ENCODE peak calls at places on chromosomes 13 and 19, in ten cellular contexts. One of them, this sample, is unnamed.

GRCh38 chr19:9353011-9353410 is 9.8 kb upstream of the ZNF177 start:
- DNase-seq in left kidney: no peak
- DNase-seq in HL-60: no peak
- DNase-seq in anterior cingulate cortex: no peak
- DNase-seq in left ventricle myocardium inferior: no peak
- DNase-seq in nucleus accumbens: no peak
- DNase-seq in T-helper 1 cell: no peak
- DNase-seq in activated T-cell treated with anti-CD3 and anti-CD28 coated beads for 48 hours: no peak
- DNase-seq in NCI-H1436: no peak
- DNase-seq in pulmonary artery endothelial cell: no peak
- DNase-seq in this sample: no peak

GRCh38 chr13:97142452-97142851 is 79.7 kb upstream of the MBNL2 start:
- DNase-seq in pulmonary artery endothelial cell: no peak
- DNase-seq in left kidney: peak
- DNase-seq in HL-60: no peak
- DNase-seq in nucleus accumbens: no peak
- DNase-seq in T-helper 1 cell: no peak
- DNase-seq in activated T-cell treated with anti-CD3 and anti-CD28 coated beads for 48 hours: no peak
- DNase-seq in NCI-H1436: no peak
- DNase-seq in anterior cingulate cortex: no peak
- DNase-seq in left ventricle myocardium inferior: peak
- DNase-seq in this sample: no peak

GRCh38 chr19:44666852-44667251 is 4.4 kb upstream of the CEACAM19 start:
- DNase-seq in nucleus accumbens: no peak
- DNase-seq in HL-60: no peak
- DNase-seq in pulmonary artery endothelial cell: no peak
- DNase-seq in T-helper 1 cell: no peak
- DNase-seq in anterior cingulate cortex: no peak
- DNase-seq in activated T-cell treated with anti-CD3 and anti-CD28 coated beads for 48 hours: no peak
- DNase-seq in left kidney: peak
- DNase-seq in left ventricle myocardium inferior: no peak
- DNase-seq in NCI-H1436: no peak
- DNase-seq in this sample: no peak

GRCh38 chr19:51938936-51939335 is 11.7 kb downstream of the ZNF613 start:
- DNase-seq in left ventricle myocardium inferior: no peak
- DNase-seq in NCI-H1436: no peak
- DNase-seq in activated T-cell treated with anti-CD3 and anti-CD28 coated beads for 48 hours: no peak
- DNase-seq in pulmonary artery endothelial cell: no peak
- DNase-seq in anterior cingulate cortex: no peak
- DNase-seq in T-helper 1 cell: no peak
- DNase-seq in left kidney: no peak
- DNase-seq in nucleus accumbens: no peak
- DNase-seq in HL-60: no peak
- DNase-seq in this sample: no peak

GRCh38 chr19:46378268-46378667 is 31.4 kb downstream of the PPP5C start:
- DNase-seq in left ventricle myocardium inferior: no peak
- DNase-seq in T-helper 1 cell: no peak
- DNase-seq in left kidney: no peak
- DNase-seq in activated T-cell treated with anti-CD3 and anti-CD28 coated beads for 48 hours: no peak
- DNase-seq in HL-60: no peak
- DNase-seq in NCI-H1436: no peak
- DNase-seq in anterior cingulate cortex: no peak
- DNase-seq in pulmonary artery endothelial cell: no peak
- DNase-seq in nucleus accumbens: no peak
- DNase-seq in this sample: no peak

GRCh38 chr19:34124828-34125227 is 47.5 kb upstream of the LSM14A start:
- DNase-seq in anterior cingulate cortex: no peak
- DNase-seq in left ventricle myocardium inferior: no peak
- DNase-seq in T-helper 1 cell: no peak
- DNase-seq in HL-60: no peak
- DNase-seq in left kidney: peak
- DNase-seq in nucleus accumbens: no peak
- DNase-seq in pulmonary artery endothelial cell: no peak
- DNase-seq in NCI-H1436: peak
- DNase-seq in activated T-cell treated with anti-CD3 and anti-CD28 coated beads for 48 hours: no peak
- DNase-seq in this sample: no peak

GRCh38 chr13:46296920-46297319 is 85.2 kb downstream of the LRRC63 start:
- DNase-seq in T-helper 1 cell: no peak
- DNase-seq in pulmonary artery endothelial cell: peak
- DNase-seq in activated T-cell treated with anti-CD3 and anti-CD28 coated beads for 48 hours: no peak
- DNase-seq in left ventricle myocardium inferior: no peak
- DNase-seq in HL-60: no peak
- DNase-seq in anterior cingulate cortex: peak
- DNase-seq in left kidney: no peak
- DNase-seq in nucleus accumbens: no peak
- DNase-seq in NCI-H1436: no peak
- DNase-seq in this sample: no peak

GRCh38 chr13:51453959-51454703 is 1.3 kb upstream of the INTS6 start:
- DNase-seq in activated T-cell treated with anti-CD3 and anti-CD28 coated beads for 48 hours: peak
- DNase-seq in left kidney: peak
- DNase-seq in anterior cingulate cortex: peak
- DNase-seq in T-helper 1 cell: no peak
- DNase-seq in left ventricle myocardium inferior: peak
- DNase-seq in nucleus accumbens: peak
- DNase-seq in HL-60: peak
- DNase-seq in NCI-H1436: no peak
- DNase-seq in pulmonary artery endothelial cell: no peak
- DNase-seq in this sample: peak

GRCh38 chr13:21203132-21203531 is 26.7 kb downstream of the MRPL57 start:
- DNase-seq in activated T-cell treated with anti-CD3 and anti-CD28 coated beads for 48 hours: no peak
- DNase-seq in HL-60: no peak
- DNase-seq in nucleus accumbens: no peak
- DNase-seq in T-helper 1 cell: no peak
- DNase-seq in NCI-H1436: no peak
- DNase-seq in pulmonary artery endothelial cell: no peak
- DNase-seq in left kidney: no peak
- DNase-seq in left ventricle myocardium inferior: no peak
- DNase-seq in anterior cingulate cortex: no peak
- DNase-seq in this sample: no peak

GRCh38 chr19:45451181-45451849 is 16.5 kb upstream of the FOSB start:
- DNase-seq in T-helper 1 cell: peak
- DNase-seq in anterior cingulate cortex: no peak
- DNase-seq in pulmonary artery endothelial cell: no peak
- DNase-seq in nucleus accumbens: no peak
- DNase-seq in left ventricle myocardium inferior: no peak
- DNase-seq in HL-60: peak
- DNase-seq in left kidney: peak
- DNase-seq in activated T-cell treated with anti-CD3 and anti-CD28 coated beads for 48 hours: no peak
- DNase-seq in NCI-H1436: no peak
- DNase-seq in this sample: no peak

GRCh38 chr13:24997367-24997967 is 98.5 kb upstream of the PABPC3 start:
- DNase-seq in activated T-cell treated with anti-CD3 and anti-CD28 coated beads for 48 hours: no peak
- DNase-seq in NCI-H1436: no peak
- DNase-seq in left ventricle myocardium inferior: no peak
- DNase-seq in left kidney: peak
- DNase-seq in T-helper 1 cell: peak
- DNase-seq in anterior cingulate cortex: no peak
- DNase-seq in HL-60: peak
- DNase-seq in pulmonary artery endothelial cell: no peak
- DNase-seq in nucleus accumbens: no peak
- DNase-seq in this sample: peak

GRCh38 chr19:9865732-9866627 is 30.9 kb downstream of the PIN1 start:
- DNase-seq in activated T-cell treated with anti-CD3 and anti-CD28 coated beads for 48 hours: no peak
- DNase-seq in pulmonary artery endothelial cell: no peak
- DNase-seq in nucleus accumbens: no peak
- DNase-seq in NCI-H1436: peak
- DNase-seq in T-helper 1 cell: peak
- DNase-seq in left ventricle myocardium inferior: no peak
- DNase-seq in anterior cingulate cortex: no peak
- DNase-seq in left kidney: no peak
- DNase-seq in HL-60: no peak
- DNase-seq in this sample: peak

GRCh38 chr19:4144666-4145261 is 8.7 kb upstream of the CREB3L3 start:
- DNase-seq in anterior cingulate cortex: no peak
- DNase-seq in left ventricle myocardium inferior: no peak
- DNase-seq in T-helper 1 cell: no peak
- DNase-seq in NCI-H1436: no peak
- DNase-seq in nucleus accumbens: no peak
- DNase-seq in activated T-cell treated with anti-CD3 and anti-CD28 coated beads for 48 hours: no peak
- DNase-seq in pulmonary artery endothelial cell: no peak
- DNase-seq in left kidney: peak
- DNase-seq in HL-60: no peak
- DNase-seq in this sample: no peak

GRCh38 chr19:31140717-31141116 is 208.5 kb downstream of the TSHZ3 start:
- DNase-seq in HL-60: no peak
- DNase-seq in left kidney: peak
- DNase-seq in anterior cingulate cortex: no peak
- DNase-seq in activated T-cell treated with anti-CD3 and anti-CD28 coated beads for 48 hours: no peak
- DNase-seq in left ventricle myocardium inferior: no peak
- DNase-seq in nucleus accumbens: no peak
- DNase-seq in T-helper 1 cell: no peak
- DNase-seq in NCI-H1436: no peak
- DNase-seq in pulmonary artery endothelial cell: no peak
- DNase-seq in this sample: no peak

GRCh38 chr19:49422407-49423277 is 599 bp downstream of the PTH2 start:
- DNase-seq in T-helper 1 cell: peak
- DNase-seq in HL-60: peak
- DNase-seq in left ventricle myocardium inferior: peak
- DNase-seq in nucleus accumbens: no peak
- DNase-seq in anterior cingulate cortex: no peak
- DNase-seq in NCI-H1436: peak
- DNase-seq in activated T-cell treated with anti-CD3 and anti-CD28 coated beads for 48 hours: peak
- DNase-seq in pulmonary artery endothelial cell: no peak
- DNase-seq in left kidney: peak
- DNase-seq in this sample: peak

GRCh38 chr13:46355906-46356305 is 31.1 kb downstream of the RUBCNL start:
- DNase-seq in T-helper 1 cell: no peak
- DNase-seq in left kidney: no peak
- DNase-seq in NCI-H1436: no peak
- DNase-seq in left ventricle myocardium inferior: no peak
- DNase-seq in HL-60: no peak
- DNase-seq in nucleus accumbens: no peak
- DNase-seq in pulmonary artery endothelial cell: no peak
- DNase-seq in activated T-cell treated with anti-CD3 and anti-CD28 coated beads for 48 hours: no peak
- DNase-seq in anterior cingulate cortex: no peak
- DNase-seq in this sample: no peak

GRCh38 chr13:82305588-82305987 is 1576.7 kb downstream of the SLITRK1 start:
- DNase-seq in HL-60: no peak
- DNase-seq in left ventricle myocardium inferior: no peak
- DNase-seq in left kidney: no peak
- DNase-seq in NCI-H1436: no peak
- DNase-seq in T-helper 1 cell: no peak
- DNase-seq in anterior cingulate cortex: no peak
- DNase-seq in pulmonary artery endothelial cell: no peak
- DNase-seq in activated T-cell treated with anti-CD3 and anti-CD28 coated beads for 48 hours: no peak
- DNase-seq in nucleus accumbens: no peak
- DNase-seq in this sample: no peak

GRCh38 chr19:46209051-46209450 is 20.5 kb upstream of the IGFL1 start:
- DNase-seq in left kidney: no peak
- DNase-seq in activated T-cell treated with anti-CD3 and anti-CD28 coated beads for 48 hours: no peak
- DNase-seq in nucleus accumbens: no peak
- DNase-seq in anterior cingulate cortex: no peak
- DNase-seq in HL-60: no peak
- DNase-seq in NCI-H1436: no peak
- DNase-seq in left ventricle myocardium inferior: no peak
- DNase-seq in pulmonary artery endothelial cell: no peak
- DNase-seq in T-helper 1 cell: no peak
- DNase-seq in this sample: no peak

GRCh38 chr13:48504606-48505369 is 28.1 kb downstream of the RCBTB2 start:
- DNase-seq in pulmonary artery endothelial cell: no peak
- DNase-seq in left ventricle myocardium inferior: no peak
- DNase-seq in left kidney: no peak
- DNase-seq in T-helper 1 cell: peak
- DNase-seq in anterior cingulate cortex: no peak
- DNase-seq in nucleus accumbens: no peak
- DNase-seq in HL-60: peak
- DNase-seq in NCI-H1436: no peak
- DNase-seq in activated T-cell treated with anti-CD3 and anti-CD28 coated beads for 48 hours: no peak
- DNase-seq in this sample: no peak

GRCh38 chr13:31050486-31051400 is 111.0 kb downstream of the HSPH1 start:
- DNase-seq in anterior cingulate cortex: no peak
- DNase-seq in left ventricle myocardium inferior: no peak
- DNase-seq in T-helper 1 cell: no peak
- DNase-seq in HL-60: peak
- DNase-seq in activated T-cell treated with anti-CD3 and anti-CD28 coated beads for 48 hours: no peak
- DNase-seq in NCI-H1436: no peak
- DNase-seq in nucleus accumbens: no peak
- DNase-seq in left kidney: peak
- DNase-seq in pulmonary artery endothelial cell: no peak
- DNase-seq in this sample: no peak

GRCh38 chr19:29531458-29532025 is 5.7 kb downstream of the VSTM2B start:
- DNase-seq in NCI-H1436: no peak
- DNase-seq in HL-60: no peak
- DNase-seq in left ventricle myocardium inferior: no peak
- DNase-seq in activated T-cell treated with anti-CD3 and anti-CD28 coated beads for 48 hours: no peak
- DNase-seq in pulmonary artery endothelial cell: no peak
- DNase-seq in nucleus accumbens: no peak
- DNase-seq in anterior cingulate cortex: no peak
- DNase-seq in left kidney: no peak
- DNase-seq in T-helper 1 cell: no peak
- DNase-seq in this sample: no peak

GRCh38 chr13:99471231-99472202 is 29.8 kb upstream of the TM9SF2 start:
- DNase-seq in HL-60: no peak
- DNase-seq in anterior cingulate cortex: no peak
- DNase-seq in activated T-cell treated with anti-CD3 and anti-CD28 coated beads for 48 hours: no peak
- DNase-seq in T-helper 1 cell: no peak
- DNase-seq in pulmonary artery endothelial cell: peak
- DNase-seq in nucleus accumbens: no peak
- DNase-seq in NCI-H1436: no peak
- DNase-seq in left kidney: no peak
- DNase-seq in left ventricle myocardium inferior: no peak
- DNase-seq in this sample: no peak

GRCh38 chr13:20492641-20493040 is 33.0 kb downstream of the CRYL1 start:
- DNase-seq in nucleus accumbens: no peak
- DNase-seq in pulmonary artery endothelial cell: no peak
- DNase-seq in T-helper 1 cell: peak
- DNase-seq in activated T-cell treated with anti-CD3 and anti-CD28 coated beads for 48 hours: peak
- DNase-seq in anterior cingulate cortex: no peak
- DNase-seq in left ventricle myocardium inferior: no peak
- DNase-seq in NCI-H1436: no peak
- DNase-seq in left kidney: no peak
- DNase-seq in HL-60: peak
- DNase-seq in this sample: peak

GRCh38 chr19:3459322-3459881 is 20.9 kb downstream of the SMIM24 start:
- DNase-seq in activated T-cell treated with anti-CD3 and anti-CD28 coated beads for 48 hours: no peak
- DNase-seq in pulmonary artery endothelial cell: peak
- DNase-seq in anterior cingulate cortex: peak
- DNase-seq in T-helper 1 cell: no peak
- DNase-seq in NCI-H1436: no peak
- DNase-seq in left kidney: peak
- DNase-seq in nucleus accumbens: peak
- DNase-seq in left ventricle myocardium inferior: peak
- DNase-seq in HL-60: no peak
- DNase-seq in this sample: no peak

This sample was measured in NCI-H146.